ENCODE peak calls at places on chromosomes 12 and 14, in five cellular contexts. One of them, this sample, is unnamed.

GRCh38 chr12:122668268-122668667 is 34.9 kb downstream of the HCAR2 start:
- DNase-seq in HAP-1: no peak
- DNase-seq in lung: no peak
- DNase-seq in CD8-positive, alpha-beta memory T cell: no peak
- DNase-seq in right lobe of liver: no peak
- DNase-seq in this sample: no peak

GRCh38 chr14:51957950-51958349 is 31.4 kb upstream of the RTRAF start:
- DNase-seq in right lobe of liver: no peak
- DNase-seq in CD8-positive, alpha-beta memory T cell: no peak
- DNase-seq in lung: no peak
- DNase-seq in HAP-1: no peak
- DNase-seq in this sample: no peak

GRCh38 chr14:46686652-46687051 is 35.1 kb upstream of the RPL10L start:
- DNase-seq in HAP-1: no peak
- DNase-seq in lung: no peak
- DNase-seq in right lobe of liver: no peak
- DNase-seq in CD8-positive, alpha-beta memory T cell: no peak
- DNase-seq in this sample: peak; percentile 14

GRCh38 chr14:99040711-99041110 is 231.3 kb downstream of the BCL11B start:
- DNase-seq in CD8-positive, alpha-beta memory T cell: no peak
- DNase-seq in lung: no peak
- DNase-seq in HAP-1: no peak
- DNase-seq in right lobe of liver: peak; percentile 37
- DNase-seq in this sample: no peak

GRCh38 chr14:65167072-65167645 is 64.8 kb upstream of the MAX start:
- DNase-seq in CD8-positive, alpha-beta memory T cell: no peak
- DNase-seq in right lobe of liver: no peak
- DNase-seq in lung: no peak
- DNase-seq in HAP-1: no peak
- DNase-seq in this sample: no peak

GRCh38 chr12:20309504-20310148 is 58.7 kb upstream of the PDE3A start:
- DNase-seq in lung: no peak
- DNase-seq in HAP-1: no peak
- DNase-seq in right lobe of liver: no peak
- DNase-seq in CD8-positive, alpha-beta memory T cell: no peak
- DNase-seq in this sample: no peak

GRCh38 chr12:128914908-128915563 is 61.8 kb downstream of the GLT1D1 start:
- DNase-seq in right lobe of liver: no peak
- DNase-seq in HAP-1: no peak
- DNase-seq in CD8-positive, alpha-beta memory T cell: no peak
- DNase-seq in lung: no peak
- DNase-seq in this sample: no peak

GRCh38 chr12:47349770-47350408 is 270.1 kb upstream of the AMIGO2 start:
- DNase-seq in CD8-positive, alpha-beta memory T cell: no peak
- DNase-seq in right lobe of liver: no peak
- DNase-seq in lung: no peak
- DNase-seq in HAP-1: no peak
- DNase-seq in this sample: no peak

GRCh38 chr12:9127484-9127883 is 11.8 kb upstream of the A2M start:
- DNase-seq in right lobe of liver: peak; percentile 80
- DNase-seq in lung: no peak
- DNase-seq in HAP-1: no peak
- DNase-seq in CD8-positive, alpha-beta memory T cell: no peak
- DNase-seq in this sample: no peak

GRCh38 chr12:77299001-77299400 is 233.6 kb upstream of the E2F7 start:
- DNase-seq in CD8-positive, alpha-beta memory T cell: no peak
- DNase-seq in HAP-1: no peak
- DNase-seq in right lobe of liver: no peak
- DNase-seq in lung: no peak
- DNase-seq in this sample: no peak

GRCh38 chr12:162467-163307 is 51.3 kb downstream of the SLC6A12 start:
- DNase-seq in lung: no peak
- DNase-seq in HAP-1: no peak
- DNase-seq in right lobe of liver: no peak
- DNase-seq in CD8-positive, alpha-beta memory T cell: no peak
- DNase-seq in this sample: peak; percentile 19

GRCh38 chr14:93263416-93263815 is 56.4 kb downstream of the UBR7 start:
- DNase-seq in right lobe of liver: no peak
- DNase-seq in lung: no peak
- DNase-seq in CD8-positive, alpha-beta memory T cell: no peak
- DNase-seq in HAP-1: no peak
- DNase-seq in this sample: no peak
- H3K4me3 ChIP-seq in right lobe of liver: no peak overlapping the region
- H3K4me3 ChIP-seq in lung: no peak overlapping the region
- H3K4me3 ChIP-seq in CD8-positive, alpha-beta memory T cell: no peak overlapping the region
- H3K4me3 ChIP-seq in HAP-1: no peak overlapping the region
- H3K4me3 ChIP-seq in this sample: no peak overlapping the region

DNA sequence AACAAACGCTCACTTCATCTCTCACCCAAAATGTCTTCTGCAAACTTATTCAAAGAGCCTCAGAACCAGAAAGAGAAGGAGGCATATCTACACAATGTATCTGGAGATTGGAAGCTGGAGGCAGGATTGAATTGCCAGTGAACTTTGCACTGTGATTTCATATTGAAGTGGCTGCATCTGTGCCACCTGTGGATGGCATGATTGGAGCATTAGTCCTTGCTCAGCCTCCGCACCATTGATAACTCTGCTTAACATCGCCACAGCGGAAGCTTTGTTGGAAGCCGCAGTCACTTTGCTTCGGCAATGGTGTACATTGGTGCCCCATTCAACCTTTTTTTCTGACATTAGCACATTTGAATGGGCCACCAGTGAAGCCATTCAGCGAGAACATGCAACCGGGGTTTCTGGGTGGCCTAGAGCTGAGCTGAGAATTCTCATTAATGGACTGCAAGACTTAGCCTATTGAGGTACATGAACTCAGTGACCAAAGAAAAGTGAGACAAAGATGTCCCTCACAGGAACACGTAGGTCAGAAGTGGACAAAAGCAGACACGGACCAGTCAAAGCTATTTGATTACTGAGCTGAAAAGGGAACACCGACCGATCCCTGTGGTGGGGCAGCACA is 130.3 kb downstream of the BRMS1L start:
- DNase-seq in right lobe of liver: no peak
- DNase-seq in CD8-positive, alpha-beta memory T cell: no peak
- DNase-seq in HAP-1: no peak
- DNase-seq in lung: no peak
- DNase-seq in this sample: no peak
- H3K9me3 ChIP-seq in right lobe of liver: no peaks in the 10 kb centered on the region
- H3K9me3 ChIP-seq in CD8-positive, alpha-beta memory T cell: no peaks in the 10 kb centered on the region
- H3K9me3 ChIP-seq in HAP-1: no peaks in the 10 kb centered on the region
- H3K9me3 ChIP-seq in lung: no peaks in the 10 kb centered on the region
- H3K9me3 ChIP-seq in this sample: no peaks in the 10 kb centered on the region

GRCh38 chr12:6954316-6954710 is 3.2 kb downstream of the PTPN6 start:
- DNase-seq in lung: no peak
- DNase-seq in HAP-1: no peak
- DNase-seq in right lobe of liver: no peak
- DNase-seq in CD8-positive, alpha-beta memory T cell: no peak
- DNase-seq in this sample: no peak

GRCh38 chr12:6954754-6955461 is 3.8 kb downstream of the PTPN6 start:
- DNase-seq in lung: no peak
- DNase-seq in CD8-positive, alpha-beta memory T cell: no peak
- DNase-seq in HAP-1: no peak
- DNase-seq in right lobe of liver: no peak
- DNase-seq in this sample: no peak

GRCh38 chr12:6957151-6957701 is 6.1 kb downstream of the PTPN6 start:
- DNase-seq in CD8-positive, alpha-beta memory T cell: peak; percentile 53
- DNase-seq in lung: no peak
- DNase-seq in HAP-1: no peak
- DNase-seq in right lobe of liver: no peak
- DNase-seq in this sample: no peak

GRCh38 chr12:6956332-6956727 is 5.2 kb downstream of the PTPN6 start:
- DNase-seq in HAP-1: no peak
- DNase-seq in lung: no peak
- DNase-seq in CD8-positive, alpha-beta memory T cell: peak; percentile 37
- DNase-seq in right lobe of liver: no peak
- DNase-seq in this sample: no peak

DNA sequence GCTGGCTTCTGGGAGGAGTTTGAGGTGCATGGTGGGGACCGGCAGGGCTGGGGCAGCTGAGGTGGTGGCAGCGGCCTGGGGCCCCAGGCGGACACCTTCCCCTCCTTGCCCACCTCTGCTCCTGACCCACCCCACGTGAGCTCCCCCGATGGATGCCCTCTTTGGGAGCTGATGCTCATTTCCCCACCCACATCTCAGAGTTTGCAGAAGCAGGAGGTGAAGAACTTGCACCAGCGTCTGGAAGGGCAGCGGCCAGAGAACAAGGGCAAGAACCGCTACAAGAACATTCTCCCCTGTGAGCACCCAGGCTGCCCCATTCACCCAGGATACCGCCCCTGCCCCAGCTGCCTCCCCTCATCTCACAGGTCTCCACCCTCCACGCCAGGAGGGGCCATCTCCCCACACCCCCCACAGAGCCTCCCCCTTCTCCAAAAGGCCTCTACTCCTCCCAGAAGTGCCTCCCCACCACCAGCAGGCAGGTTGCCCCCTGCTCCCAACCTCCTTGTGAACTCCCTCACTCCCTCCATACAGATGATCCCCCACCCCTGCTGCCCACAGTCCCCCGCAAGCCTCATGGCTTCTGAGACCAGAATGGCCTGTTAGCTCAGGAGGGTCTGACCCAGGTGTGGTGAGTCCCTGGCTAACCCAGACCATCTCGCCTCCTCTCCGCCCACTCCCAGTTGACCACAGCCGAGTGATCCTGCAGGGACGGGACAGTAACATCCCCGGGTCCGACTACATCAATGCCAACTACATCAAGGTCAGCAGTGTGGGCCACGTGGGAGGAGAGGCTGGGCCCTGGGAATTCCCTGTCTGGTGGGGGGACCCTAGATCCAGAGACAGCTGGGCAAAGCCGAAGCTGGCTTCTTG is 4.5 kb downstream of the PTPN6 start:
- DNase-seq in CD8-positive, alpha-beta memory T cell: no peak
- DNase-seq in lung: no peak
- DNase-seq in right lobe of liver: no peak
- DNase-seq in HAP-1: no peak
- DNase-seq in this sample: no peak
- H3K4me1 ChIP-seq in CD8-positive, alpha-beta memory T cell: peaks cover 76% of the 10 kb centered on the region
- H3K4me1 ChIP-seq in lung: peaks cover 20% of the 10 kb centered on the region
- H3K4me1 ChIP-seq in right lobe of liver: no peaks in the 10 kb centered on the region
- H3K4me1 ChIP-seq in HAP-1: peaks cover under 1% of the 10 kb centered on the region
- H3K4me1 ChIP-seq in this sample: peaks cover 7% of the 10 kb centered on the region

DNA sequence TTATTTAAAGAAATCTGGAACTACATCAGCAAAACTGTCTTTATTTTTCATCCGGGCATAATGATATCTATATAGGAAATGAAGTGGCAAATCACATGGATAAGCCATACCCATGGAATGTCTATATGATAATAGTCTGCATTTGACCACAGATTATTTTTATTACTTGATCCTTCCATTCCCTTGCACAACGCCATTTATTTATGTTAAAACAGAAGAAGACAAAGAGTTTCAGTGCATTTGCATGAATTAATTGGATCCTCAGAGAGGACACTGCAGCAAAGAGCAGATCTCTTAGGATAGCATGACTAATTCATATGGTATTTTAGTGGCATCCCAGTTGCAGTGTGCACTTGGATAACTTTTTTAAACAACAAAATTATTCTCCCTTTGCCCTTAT is 345.0 kb downstream of the CCDC91 start:
- DNase-seq in HAP-1: no peak
- DNase-seq in lung: no peak
- DNase-seq in CD8-positive, alpha-beta memory T cell: no peak
- DNase-seq in right lobe of liver: no peak
- DNase-seq in this sample: no peak
- H3K4me3 ChIP-seq in HAP-1: no peak overlapping the region
- H3K4me3 ChIP-seq in lung: no peak overlapping the region
- H3K4me3 ChIP-seq in CD8-positive, alpha-beta memory T cell: no peak overlapping the region
- H3K4me3 ChIP-seq in right lobe of liver: no peak overlapping the region
- H3K4me3 ChIP-seq in this sample: no peak overlapping the region

GRCh38 chr12:10140001-10140400 is 10.0 kb upstream of the CLEC7A start:
- DNase-seq in lung: peak; percentile 45
- DNase-seq in right lobe of liver: no peak
- DNase-seq in HAP-1: peak; percentile 64
- DNase-seq in CD8-positive, alpha-beta memory T cell: no peak
- DNase-seq in this sample: peak; percentile 7

GRCh38 chr12:10131101-10131632 is 1.2 kb upstream of the CLEC7A start:
- DNase-seq in CD8-positive, alpha-beta memory T cell: no peak
- DNase-seq in right lobe of liver: no peak
- DNase-seq in HAP-1: no peak
- DNase-seq in lung: no peak
- DNase-seq in this sample: no peak

GRCh38 chr12:10136637-10137205 is 6.7 kb upstream of the CLEC7A start:
- DNase-seq in HAP-1: peak; percentile 66
- DNase-seq in CD8-positive, alpha-beta memory T cell: no peak
- DNase-seq in lung: no peak
- DNase-seq in right lobe of liver: no peak
- DNase-seq in this sample: peak; percentile 22

GRCh38 chr12:10132971-10133370 is 3.0 kb upstream of the CLEC7A start:
- DNase-seq in right lobe of liver: no peak
- DNase-seq in lung: no peak
- DNase-seq in CD8-positive, alpha-beta memory T cell: no peak
- DNase-seq in HAP-1: peak; percentile 31
- DNase-seq in this sample: no peak

GRCh38 chr12:10135126-10135525 is 5.1 kb upstream of the CLEC7A start:
- DNase-seq in HAP-1: no peak
- DNase-seq in lung: no peak
- DNase-seq in right lobe of liver: no peak
- DNase-seq in CD8-positive, alpha-beta memory T cell: no peak
- DNase-seq in this sample: no peak
- H3K9me3 ChIP-seq in HAP-1: no peaks in the 10 kb centered on the region
- H3K9me3 ChIP-seq in lung: no peaks in the 10 kb centered on the region
- H3K9me3 ChIP-seq in right lobe of liver: no peaks in the 10 kb centered on the region
- H3K9me3 ChIP-seq in CD8-positive, alpha-beta memory T cell: no peaks in the 10 kb centered on the region
- H3K9me3 ChIP-seq in this sample: no peaks in the 10 kb centered on the region

DNA sequence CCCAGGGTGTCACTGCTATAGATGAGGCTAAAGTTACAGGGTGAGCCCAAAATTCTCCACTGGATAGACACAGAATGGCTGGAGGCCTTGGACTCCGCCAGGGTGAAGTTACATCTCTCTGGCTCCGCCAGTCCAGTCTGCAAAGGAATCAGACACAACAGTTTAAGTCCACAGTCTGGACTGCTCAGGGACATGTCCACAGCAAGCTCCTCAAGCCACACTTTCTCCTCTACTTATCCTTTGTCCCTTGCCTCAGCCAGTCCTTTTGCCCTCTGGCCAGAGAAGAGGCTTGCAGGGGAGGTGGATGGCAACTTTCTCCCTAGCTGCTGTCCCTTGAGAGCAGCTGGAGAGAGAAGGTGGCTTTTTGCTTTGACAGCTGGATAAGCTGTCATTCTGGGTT is 28.0 kb downstream of the PTPRB start:
- DNase-seq in HAP-1: no peak
- DNase-seq in CD8-positive, alpha-beta memory T cell: no peak
- DNase-seq in right lobe of liver: no peak
- DNase-seq in lung: no peak
- DNase-seq in this sample: no peak
- H3K4me1 ChIP-seq in HAP-1: peaks cover 12% of the 10 kb centered on the region
- H3K4me1 ChIP-seq in CD8-positive, alpha-beta memory T cell: no peaks in the 10 kb centered on the region
- H3K4me1 ChIP-seq in right lobe of liver: peaks cover 4% of the 10 kb centered on the region
- H3K4me1 ChIP-seq in lung: peaks cover 6% of the 10 kb centered on the region
- H3K4me1 ChIP-seq in this sample: no peaks in the 10 kb centered on the region

DNA sequence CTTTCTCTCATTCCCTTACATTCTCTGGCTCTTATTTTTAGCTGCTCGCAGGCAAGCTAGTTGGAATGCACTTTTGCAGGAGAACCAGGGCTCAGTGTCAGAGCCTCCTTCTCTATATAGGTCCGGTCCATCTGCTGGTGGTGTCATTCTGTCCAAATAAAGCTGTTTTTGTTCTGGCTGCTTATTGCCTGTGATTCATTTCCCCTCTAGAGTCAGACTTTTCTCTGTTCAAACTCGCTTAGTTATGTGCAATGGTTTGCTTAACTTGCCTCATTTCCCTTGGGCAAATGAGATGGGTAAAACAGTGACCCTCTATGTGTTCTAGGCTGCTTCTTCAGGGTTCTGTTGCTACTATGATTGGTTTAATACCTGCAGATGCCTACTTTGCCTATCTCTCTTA is 2.9 kb downstream of the SMARCD1 start:
- DNase-seq in HAP-1: no peak
- DNase-seq in right lobe of liver: no peak
- DNase-seq in CD8-positive, alpha-beta memory T cell: no peak
- DNase-seq in lung: no peak
- DNase-seq in this sample: no peak
- H3K4me3 ChIP-seq in HAP-1: no peak overlapping the region
- H3K4me3 ChIP-seq in right lobe of liver: no peak overlapping the region
- H3K4me3 ChIP-seq in CD8-positive, alpha-beta memory T cell: no peak overlapping the region
- H3K4me3 ChIP-seq in lung: no peak overlapping the region
- H3K4me3 ChIP-seq in this sample: no peak overlapping the region

This sample was measured in SJCRH30.